ENCODE peak calls at places on chromosomes 11 and 22, in nine cellular contexts. B is HCT116, W is GM20000, Y is tibial artery, K is epithelial cell of proximal tubule, T is SK-N-SH, M is Calu3, D is foreskin fibroblast, J is coronary artery. A is an unnamed sample.

GRCh38 chr11:72669527-72669926 is 4.7 kb downstream of the PDE2A start:
- DNase-seq in K (no peak), M (no peak), Y (no peak), J (no peak), T (no peak), B (no peak), D (no peak), W (no peak), A (no peak)

GRCh38 chr22:49427941-49428340 is 399.7 kb downstream of the BRD1 start:
- DNase-seq in B (no peak), D (no peak), M (no peak), Y (no peak), W (no peak), J (no peak), K (no peak), T (no peak), A (no peak)

GRCh38 chr11:118939948-118940598 is 14.3 kb upstream of the BCL9L start:
- DNase-seq in M (no peak), B (no peak), Y (no peak), K (no peak), J (no peak), W (no peak), T (peak; percentile 50), D (no peak), A (peak; percentile 75)

GRCh38 chr22:40094449-40094848 is 83.3 kb upstream of the TNRC6B start:
- DNase-seq in W (peak; percentile 44), Y (no peak), B (no peak), M (no peak), K (no peak), J (no peak), D (no peak), T (no peak), A (peak; percentile 51)

GRCh38 chr11:74634537-74634936 is 42.2 kb downstream of the POLD3 start:
- DNase-seq in K (peak; percentile 35), W (no peak), D (no peak), M (peak; percentile 36), J (no peak), B (peak; percentile 71), Y (no peak), T (no peak), A (no peak)

GRCh38 chr11:43833657-43834073 is 47.0 kb upstream of the ALKBH3 start:
- DNase-seq in B (no peak), W (no peak), T (peak; percentile 35), M (no peak), D (no peak), J (no peak), Y (no peak), K (no peak), A (no peak)

GRCh38 chr11:76885390-76886097 is 24.8 kb downstream of the ACER3 start:
- DNase-seq in W (no peak), B (no peak), Y (no peak), D (peak; percentile 20), J (no peak), T (no peak), M (peak; percentile 62), K (peak; percentile 83), A (no peak)

GRCh38 chr22:41410311-41410751 is 28.6 kb downstream of the TEF start:
- DNase-seq in D (no peak), J (peak; percentile 92), B (no peak), Y (peak; percentile 94), M (no peak), T (no peak), W (no peak), K (no peak), A (no peak)

GRCh38 chr22:25623310-25623734 is 58.8 kb downstream of the GRK3 start:
- DNase-seq in Y (no peak), M (no peak), J (no peak), D (no peak), T (no peak), K (no peak), B (no peak), W (peak; percentile 42), A (peak; percentile 49)

GRCh38 chr22:47337161-47337621 is 574.7 kb downstream of the TBC1D22A start:
- DNase-seq in M (peak; percentile 59), D (peak; percentile 93), J (no peak), Y (no peak), W (no peak), K (no peak), T (no peak), B (peak; percentile 76), A (no peak)

GRCh38 chr11:84817998-84818397 is 809.1 kb downstream of the DLG2 start:
- DNase-seq in M (no peak), Y (no peak), T (no peak), K (no peak), W (no peak), J (no peak), B (no peak), D (peak; percentile 13), A (no peak)

GRCh38 chr11:6703247-6704063 is 20.3 kb upstream of the MRPL17 start:
- DNase-seq in D (peak; percentile 63), W (no peak), M (peak; percentile 59), T (peak; percentile 45), B (peak; percentile 24), K (no peak), J (no peak), Y (peak; percentile 71), A (no peak)

GRCh38 chr22:19419464-19420178 is 11.9 kb downstream of the HIRA start:
- DNase-seq in Y (no peak), T (no peak), B (no peak), W (peak; percentile 45), K (no peak), M (no peak), D (no peak), J (no peak), A (peak; percentile 65)

GRCh38 chr11:100837294-100837693 is 150.2 kb downstream of the ARHGAP42 start:
- DNase-seq in W (no peak), B (no peak), J (no peak), Y (no peak), M (no peak), K (no peak), D (no peak), T (no peak), A (no peak)

DNA sequence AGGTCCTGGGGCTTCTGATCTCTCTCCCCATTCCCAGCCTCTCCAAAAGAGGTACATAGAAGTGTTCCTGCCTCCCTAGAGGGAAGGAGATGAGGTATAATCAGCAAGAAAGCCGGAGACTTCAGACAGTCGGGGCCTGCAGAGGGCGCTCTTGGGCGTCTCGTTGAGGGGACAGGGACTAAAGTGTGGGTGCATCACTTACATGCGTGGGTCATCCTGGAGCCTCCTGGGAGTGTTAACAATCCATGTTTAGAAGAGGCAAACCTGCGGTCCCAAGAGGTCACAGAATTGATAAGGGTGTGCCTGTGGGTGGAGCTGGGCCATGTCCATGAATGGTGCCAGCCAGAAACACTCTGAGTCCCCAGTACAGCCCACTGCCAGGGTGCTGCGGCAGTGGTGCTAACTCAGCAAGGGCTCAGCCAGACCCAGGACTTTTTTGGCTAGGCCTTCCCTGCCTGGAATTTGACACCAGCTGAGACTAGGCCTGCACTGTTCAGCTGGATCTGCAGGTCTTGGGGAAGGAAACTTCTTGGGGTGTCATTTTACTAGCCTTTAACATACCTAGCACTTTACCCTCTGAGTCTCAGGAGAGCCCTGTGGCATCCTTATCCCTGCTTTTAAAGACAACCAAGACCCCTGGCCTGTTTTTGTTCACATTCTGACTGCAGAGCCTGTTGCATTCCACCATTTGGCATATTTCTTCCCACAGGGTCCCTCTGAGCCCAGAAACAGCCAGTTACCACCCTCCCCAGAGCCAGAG is 5.5 kb downstream of the YDJC start:
- DNase-seq in W (no peak), J (no peak), K (no peak), M (peak; percentile 24), B (no peak), D (peak; percentile 22), Y (no peak), T (peak; percentile 57), A (no peak)
- TF ChIP-seq CTCF in W (peak; percentile 20), J (no peak), K (peak; percentile 71), M (peak; percentile 54), B (peak; percentile 84), D (peak; percentile 61), Y (peak; percentile 21), T (peak; percentile 73), A (no peak)

GRCh38 chr11:67439321-67440228 is 2.1 kb upstream of the PTPRCAP start:
- DNase-seq in Y (peak; percentile 84), D (peak; percentile 29), W (no peak), M (peak; percentile 45), B (no peak), J (no peak), K (no peak), T (no peak), A (no peak)
- TF ChIP-seq CTCF in Y (no peak), D (peak; percentile 15), W (peak; percentile 4), M (no peak), B (peak; percentile 57), J (no peak), K (peak; percentile 47), T (peak; percentile 44), A (no peak)

GRCh38 chr11:64652586-64653387 is 61.8 kb downstream of the SLC22A12 start:
- DNase-seq in B (peak; percentile 63), D (peak; percentile 49), J (no peak), K (no peak), T (peak; percentile 93), W (peak; percentile 83), Y (peak; percentile 85), M (peak; percentile 89), A (peak; percentile 89)

GRCh38 chr11:64650923-64651523 is 60.0 kb downstream of the SLC22A12 start:
- DNase-seq in K (no peak), T (no peak), J (no peak), W (peak; percentile 63), B (peak; percentile 13), M (peak; percentile 11), D (peak; percentile 18), Y (no peak), A (peak; percentile 67)

GRCh38 chr11:64647019-64647805 is 56.2 kb downstream of the SLC22A12 start:
- DNase-seq in D (no peak), M (no peak), Y (no peak), K (no peak), W (no peak), J (no peak), T (no peak), B (no peak), A (no peak)

GRCh38 chr11:64648551-64648950 is 57.5 kb downstream of the SLC22A12 start:
- DNase-seq in Y (no peak), W (no peak), M (no peak), D (no peak), J (no peak), T (no peak), K (no peak), B (no peak), A (no peak)

GRCh38 chr11:64649304-64649703 is 58.3 kb downstream of the SLC22A12 start:
- DNase-seq in J (no peak), K (no peak), T (peak; percentile 71), Y (no peak), B (peak; percentile 24), M (no peak), W (no peak), D (no peak), A (peak; percentile 64)
- TF ChIP-seq CTCF in J (no peak), K (peak; percentile 76), T (peak; percentile 50), Y (no peak), B (peak; percentile 60), M (peak; percentile 43), W (peak; percentile 27), D (peak; percentile 34), A (peak; percentile 23)

DNA sequence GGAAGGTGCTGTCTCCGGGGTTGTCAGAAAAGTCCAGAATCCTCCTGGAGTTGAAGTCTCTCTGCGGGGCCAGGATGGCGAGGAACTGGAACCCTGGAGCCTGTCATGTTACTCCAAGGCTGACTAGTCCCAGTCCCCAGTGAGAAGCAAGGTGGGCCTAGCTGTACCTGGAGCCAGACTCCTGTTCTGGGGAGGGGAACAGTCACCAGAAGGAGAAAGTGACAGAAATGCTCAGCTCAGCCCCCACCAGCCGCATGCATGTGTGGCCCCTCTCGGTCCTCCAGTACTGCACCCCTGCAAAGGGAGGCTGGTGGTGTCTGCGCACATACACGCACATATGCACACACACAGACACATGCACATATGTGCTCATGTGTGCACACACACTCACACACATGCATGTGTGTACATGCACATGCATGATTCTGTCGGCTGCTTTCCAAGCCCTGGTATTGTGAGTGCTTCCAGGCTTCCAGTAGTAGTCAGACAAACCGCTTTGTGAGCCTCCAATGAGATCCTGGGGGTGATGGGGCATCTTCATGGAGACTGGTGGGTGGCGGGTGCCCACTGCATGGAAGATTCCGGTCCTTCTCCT is 54.3 kb downstream of the RTL6 start:
- DNase-seq in K (no peak), D (no peak), T (no peak), J (peak; percentile 43), M (no peak), W (no peak), Y (peak; percentile 41), B (no peak), A (no peak)
- TF ChIP-seq CTCF in K (no peak), D (no peak), T (no peak), J (no peak), M (no peak), W (no peak), Y (no peak), B (no peak), A (no peak)

A was measured in GM13976.